ENCODE peak calls at places on chromosomes 1 and 21, in seven cellular contexts. W, J, Q, Y, G, A and T are unnamed samples.

GRCh38 chr1:170305777-170306299 is 160.1 kb downstream of the NTMT2 start:
- DNase-seq in W (no peak), J (no peak), Q (no peak), Y (no peak), G (no peak), A (no peak), T (no peak)

GRCh38 chr1:231806623-231807470 is 180.3 kb downstream of the DISC1 start:
- DNase-seq in W (peak), J (peak), Q (peak), Y (peak), G (peak), A (peak), T (peak)

GRCh38 chr1:115084902-115085505 is 4.3 kb downstream of the TSPAN2 start:
- DNase-seq in W (no peak), J (no peak), Q (no peak), Y (no peak), G (peak), A (no peak), T (no peak)

GRCh38 chr1:21012937-21013336 is 163.8 kb downstream of the EIF4G3 start:
- DNase-seq in W (no peak), J (no peak), Q (no peak), Y (no peak), G (peak), A (no peak), T (no peak)

GRCh38 chr1:24481098-24481497 is 21.5 kb upstream of the RCAN3 start:
- DNase-seq in W (no peak), J (no peak), Q (no peak), Y (peak), G (no peak), A (no peak), T (no peak)

GRCh38 chr1:16420719-16421118 is 16.5 kb downstream of the SPATA21 start:
- DNase-seq in W (no peak), J (no peak), Q (no peak), Y (no peak), G (no peak), A (no peak), T (no peak)

GRCh38 chr1:14599787-14600186 is 1.3 kb downstream of the KAZN start:
- DNase-seq in W (no peak), J (no peak), Q (no peak), Y (no peak), G (no peak), A (no peak), T (no peak)

GRCh38 chr1:119766374-119766794 is 2.3 kb downstream of the HMGCS2 start:
- DNase-seq in W (peak), J (no peak), Q (peak), Y (no peak), G (no peak), A (no peak), T (no peak)

GRCh38 chr1:159000627-159001026 is 9.1 kb upstream of the IFI16 start:
- DNase-seq in W (peak), J (peak), Q (peak), Y (peak), G (peak), A (no peak), T (peak)

GRCh38 chr1:101526813-101527212 is 290.0 kb downstream of the S1PR1 start:
- DNase-seq in W (no peak), J (no peak), Q (no peak), Y (no peak), G (no peak), A (no peak), T (no peak)

GRCh38 chr1:17128361-17128760 is 9.1 kb upstream of the PADI2 start:
- DNase-seq in W (no peak), J (no peak), Q (no peak), Y (no peak), G (no peak), A (no peak), T (no peak)

DNA sequence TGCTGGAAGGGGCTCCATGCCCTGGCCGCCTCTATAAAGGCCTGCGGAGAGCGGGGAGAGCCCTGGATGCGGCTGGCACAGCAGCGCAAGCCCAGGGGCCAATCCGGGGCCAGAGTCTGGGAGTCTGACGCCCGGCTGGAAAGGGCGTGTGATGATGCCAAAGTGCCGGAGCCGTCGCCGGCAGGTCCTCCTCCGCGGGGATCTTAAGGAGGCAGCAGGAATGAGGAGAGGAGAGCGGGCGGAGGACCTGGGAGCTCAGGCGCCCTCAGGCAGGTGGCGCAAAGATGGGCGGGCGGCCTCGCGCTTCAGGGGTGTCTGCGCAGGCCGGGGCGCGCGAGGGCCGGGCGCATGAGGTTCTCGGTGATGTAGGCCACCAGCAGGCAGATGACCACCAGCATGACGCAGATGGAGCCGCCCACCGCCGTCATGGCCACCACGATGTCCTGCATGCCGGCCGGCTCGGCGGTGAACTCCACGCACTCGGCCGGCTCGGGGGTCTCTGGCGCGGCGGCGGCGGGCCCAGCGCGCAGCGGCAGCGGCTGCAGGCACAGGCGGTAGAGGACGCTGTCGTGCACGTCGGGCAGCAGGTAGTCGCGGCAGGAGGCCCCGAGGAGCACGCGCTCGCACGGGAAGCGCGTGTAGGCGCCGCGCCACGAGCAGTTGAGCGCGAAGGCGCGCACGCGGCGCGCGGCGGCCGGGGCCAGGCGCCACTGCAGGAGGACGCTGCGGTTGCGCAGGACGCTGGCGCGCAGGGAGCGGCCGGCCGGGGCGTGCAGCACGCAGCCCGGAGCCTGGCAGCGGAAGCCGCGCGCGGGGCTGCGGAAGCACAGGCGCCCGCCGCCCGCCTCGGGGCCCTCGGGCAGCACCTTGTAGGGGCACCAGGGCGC is 662 bp downstream of the FNDC10 start:
- DNase-seq in W (no peak), J (no peak), Q (no peak), Y (peak), G (no peak), A (peak), T (no peak)
- H3K4me3 ChIP-seq in W (peak), J (no peak), Q (peak), Y (no peak), G (peak), A (peak), T (no peak)

GRCh38 chr1:30901798-30902652 is 6.5 kb downstream of the SDC3 start:
- DNase-seq in W (no peak), J (peak), Q (peak), Y (no peak), G (peak), A (no peak), T (no peak)

GRCh38 chr1:30903343-30904034 is 5.1 kb downstream of the SDC3 start:
- DNase-seq in W (peak), J (no peak), Q (no peak), Y (no peak), G (peak), A (no peak), T (no peak)

GRCh38 chr1:30904191-30904961 is 4.2 kb downstream of the SDC3 start:
- DNase-seq in W (peak), J (no peak), Q (no peak), Y (no peak), G (peak), A (no peak), T (no peak)

GRCh38 chr1:30900931-30901560 is 7.5 kb downstream of the SDC3 start:
- DNase-seq in W (no peak), J (no peak), Q (no peak), Y (no peak), G (peak), A (no peak), T (no peak)

DNA sequence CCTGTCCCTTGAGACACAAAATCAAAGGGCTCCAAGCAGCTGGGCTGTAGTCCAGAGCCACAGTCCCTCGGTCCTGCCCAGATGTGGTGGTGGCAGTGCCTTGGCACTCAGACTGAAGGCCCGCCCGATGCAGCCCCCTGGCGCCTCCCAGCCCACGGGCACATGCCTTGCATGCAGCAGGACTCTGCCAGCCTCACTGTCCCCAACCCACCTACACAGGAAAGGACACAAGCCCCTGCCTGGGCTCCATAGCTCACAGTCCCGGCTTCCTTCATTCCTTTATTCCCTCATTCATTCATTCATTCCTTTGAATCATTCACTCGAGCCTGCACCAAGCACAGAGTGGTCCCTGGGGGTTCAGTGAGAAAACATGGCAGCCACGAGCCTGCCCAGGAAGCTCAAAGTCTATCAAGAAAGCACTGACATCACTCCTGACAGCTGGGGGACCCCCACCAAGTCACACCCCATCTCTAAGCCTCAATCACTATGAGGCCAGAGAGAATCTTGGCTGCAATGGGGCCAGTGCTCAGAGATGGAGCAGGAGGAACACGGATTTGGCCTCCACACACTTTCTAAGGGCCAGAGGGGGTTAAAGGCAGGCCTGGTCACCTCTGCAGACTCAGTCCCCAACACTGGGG is 5.8 kb downstream of the SDC3 start:
- DNase-seq in W (peak), J (no peak), Q (no peak), Y (no peak), G (peak), A (no peak), T (no peak)
- H3K27ac ChIP-seq in W (peak), J (no peak), Q (peak), Y (peak), G (peak), A (peak), T (peak)

GRCh38 chr1:23169727-23170335 is 1.2 kb upstream of the LUZP1 start:
- DNase-seq in W (no peak), J (peak), Q (no peak), Y (peak), G (peak), A (no peak), T (peak)
- TF ChIP-seq POLR2A in W (no peak), J (no peak), Q (no peak), Y (no peak), G (no peak), A (no peak), T (no peak)

GRCh38 chr1:27133990-27134389 is 20.9 kb downstream of the SLC9A1 start:
- DNase-seq in W (no peak), J (no peak), Q (no peak), Y (no peak), G (no peak), A (no peak), T (no peak)
- H3K4me3 ChIP-seq in W (no peak), J (no peak), Q (no peak), Y (no peak), G (no peak), A (no peak), T (no peak)

GRCh38 chr21:36126166-36126565 is 8.7 kb upstream of the CBR3 start:
- DNase-seq in W (no peak), J (no peak), Q (peak), Y (no peak), G (no peak), A (no peak), T (no peak)
- H3K27ac ChIP-seq in W (no peak), J (no peak), Q (peak), Y (no peak), G (peak), A (no peak), T (no peak)

DNA sequence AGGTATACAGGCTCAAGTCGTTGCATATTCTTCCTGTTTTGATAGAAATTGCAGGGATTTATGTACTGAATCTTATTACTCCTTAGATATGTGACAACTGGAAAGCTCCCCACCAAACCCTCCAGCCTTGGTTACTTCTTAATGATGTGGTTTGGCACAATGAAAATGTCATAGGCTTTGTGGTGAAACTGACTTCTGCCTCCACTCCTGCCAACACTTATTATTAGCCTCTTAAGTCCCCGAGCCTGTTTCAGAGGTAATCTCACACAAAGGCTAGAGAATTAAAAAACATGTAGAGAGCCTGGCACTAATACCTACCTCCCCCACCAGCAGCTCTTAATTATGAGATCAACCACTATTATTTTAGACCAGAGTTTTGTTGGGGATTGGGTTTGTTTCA is 4.2 kb downstream of the COX20 start:
- DNase-seq in W (no peak), J (no peak), Q (no peak), Y (no peak), G (no peak), A (no peak), T (no peak)
- TF ChIP-seq POLR2A in W (no peak), J (no peak), Q (no peak), Y (no peak), G (no peak), A (no peak), T (no peak)

GRCh38 chr1:33660244-33660643 is 187.8 kb downstream of the ZSCAN20 start:
- DNase-seq in W (no peak), J (no peak), Q (no peak), Y (no peak), G (no peak), A (no peak), T (no peak)

GRCh38 chr1:33656467-33656866 is 184.0 kb downstream of the ZSCAN20 start:
- DNase-seq in W (no peak), J (no peak), Q (no peak), Y (no peak), G (no peak), A (no peak), T (no peak)

GRCh38 chr1:33659641-33660040 is 187.2 kb downstream of the ZSCAN20 start:
- DNase-seq in W (no peak), J (no peak), Q (no peak), Y (no peak), G (no peak), A (no peak), T (no peak)

GRCh38 chr1:33655496-33655895 is 183.1 kb downstream of the ZSCAN20 start:
- DNase-seq in W (peak), J (peak), Q (peak), Y (no peak), G (no peak), A (no peak), T (no peak)

GRCh38 chr1:33657833-33658232 is 185.4 kb downstream of the ZSCAN20 start:
- DNase-seq in W (no peak), J (no peak), Q (no peak), Y (no peak), G (no peak), A (no peak), T (no peak)
- H3K4me3 ChIP-seq in W (no peak), J (no peak), Q (no peak), Y (no peak), G (no peak), A (no peak), T (no peak)

GRCh38 chr1:227733309-227733705 is 1.8 kb downstream of the JMJD4 start:
- DNase-seq in W (no peak), J (no peak), Q (no peak), Y (no peak), G (no peak), A (no peak), T (no peak)

GRCh38 chr1:227734546-227734857 is 600 bp downstream of the JMJD4 start:
- DNase-seq in W (no peak), J (no peak), Q (no peak), Y (peak), G (no peak), A (no peak), T (no peak)

GRCh38 chr1:227732586-227733308 is 2.4 kb downstream of the JMJD4 start:
- DNase-seq in W (no peak), J (no peak), Q (no peak), Y (peak), G (no peak), A (no peak), T (no peak)

GRCh38 chr1:227734858-227735780 is at the start of the genes JMJD4 and SNAP47:
- DNase-seq in W (peak), J (peak), Q (peak), Y (peak), G (peak), A (peak), T (peak)

GRCh38 chr1:227733751-227734545 is 1.2 kb downstream of the JMJD4 start:
- DNase-seq in W (no peak), J (no peak), Q (no peak), Y (peak), G (no peak), A (no peak), T (no peak)
- H3K27ac ChIP-seq in W (no peak), J (no peak), Q (peak), Y (peak), G (peak), A (no peak), T (peak)

GRCh38 chr1:110205591-110206155 is 4.4 kb upstream of the KCNC4 start:
- DNase-seq in W (no peak), J (no peak), Q (no peak), Y (no peak), G (no peak), A (no peak), T (no peak)

GRCh38 chr1:110206261-110206660 is 3.9 kb upstream of the KCNC4 start:
- DNase-seq in W (no peak), J (no peak), Q (no peak), Y (no peak), G (no peak), A (no peak), T (no peak)

GRCh38 chr1:110208916-110209650 is 1.0 kb upstream of the KCNC4 start:
- DNase-seq in W (no peak), J (peak), Q (no peak), Y (no peak), G (no peak), A (no peak), T (no peak)

GRCh38 chr1:110209715-110210603 is at the start of gene KCNC4:
- DNase-seq in W (peak), J (peak), Q (peak), Y (peak), G (peak), A (peak), T (peak)

GRCh38 chr1:110207831-110208230 is 2.3 kb upstream of the KCNC4 start:
- DNase-seq in W (peak), J (peak), Q (peak), Y (peak), G (no peak), A (peak), T (peak)
- TF ChIP-seq POLR2A in W (no peak), J (no peak), Q (no peak), Y (no peak), G (no peak), A (no peak), T (no peak)

DNA sequence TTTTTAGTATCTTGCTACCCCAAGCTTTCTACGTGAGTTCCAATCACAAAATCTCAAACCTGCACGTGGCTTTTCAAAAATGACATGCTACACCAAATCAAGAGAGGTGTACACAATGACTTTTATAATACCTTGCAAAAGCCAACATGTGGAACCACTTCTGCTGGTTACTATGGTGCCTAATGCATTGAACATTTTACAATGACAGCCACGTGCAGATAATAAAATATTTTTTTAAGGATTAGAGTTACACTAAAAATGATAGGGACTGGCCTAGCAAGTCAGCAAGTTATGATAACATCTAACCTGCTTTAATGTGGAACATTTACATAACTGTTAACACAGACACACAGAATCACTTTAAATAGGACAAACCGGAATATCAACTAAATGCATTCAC is 30.2 kb downstream of the EYA3 start:
- DNase-seq in W (no peak), J (no peak), Q (no peak), Y (no peak), G (no peak), A (no peak), T (no peak)
- H3K4me3 ChIP-seq in W (no peak), J (no peak), Q (no peak), Y (no peak), G (no peak), A (no peak), T (no peak)